ENCODE peak calls at places on chromosomes 3 and 15, in five cellular contexts. C, G, K, R and M are unnamed samples.

GRCh38 chr3:142240708-142241107 is 15.3 kb upstream of the GK5 start:
- DNase-seq in R (no peak), G (no peak), C (no peak), K (no peak), M (no peak)

GRCh38 chr3:139654637-139655365 is 23.0 kb downstream of the NMNAT3 start:
- DNase-seq in C (no peak), G (no peak), R (no peak), K (no peak), M (no peak)

GRCh38 chr15:32682569-32682968 is 35.2 kb upstream of the GREM1 start:
- DNase-seq in C (no peak), K (no peak), R (no peak), G (no peak), M (no peak)

GRCh38 chr3:102737353-102737752 is 302.5 kb downstream of the ZPLD1 start:
- DNase-seq in C (no peak), K (no peak), R (no peak), G (no peak), M (no peak)

GRCh38 chr15:35566991-35567390 is 21.0 kb upstream of the DPH6 start:
- DNase-seq in R (no peak), C (no peak), K (no peak), G (no peak), M (no peak)

GRCh38 chr3:24640330-24640877 is 145.8 kb upstream of the THRB start:
- DNase-seq in C (no peak), G (no peak), R (no peak), K (no peak), M (no peak)

GRCh38 chr3:195159819-195160175 is 111.2 kb downstream of the XXYLT1 start:
- DNase-seq in G (no peak), R (no peak), C (no peak), K (no peak), M (no peak)

GRCh38 chr3:58052373-58053273 is 44.4 kb downstream of the FLNB start:
- DNase-seq in C (peak; percentile 95), R (no peak), G (peak; percentile 90), K (peak; percentile 97), M (peak; percentile 62)

GRCh38 chr15:89799011-89799924 is 15.4 kb downstream of the ANPEP start:
- DNase-seq in C (no peak), K (peak; percentile 48), R (no peak), G (no peak), M (no peak)

GRCh38 chr15:72248514-72248913 is 17.5 kb upstream of the PKM start:
- DNase-seq in K (no peak), C (no peak), R (no peak), G (no peak), M (no peak)

GRCh38 chr3:126149960-126150515 is 30.3 kb downstream of the ALDH1L1 start:
- DNase-seq in C (peak; percentile 8), G (no peak), K (peak; percentile 53), R (no peak), M (no peak)

GRCh38 chr15:52496776-52497470 is 31.8 kb downstream of the MYO5A start:
- DNase-seq in K (no peak), C (no peak), R (no peak), G (no peak), M (no peak)

GRCh38 chr3:70264122-70264780 is 48.2 kb downstream of the MDFIC2 start:
- DNase-seq in K (no peak), R (no peak), C (no peak), G (no peak), M (no peak)

GRCh38 chr15:60964527-60964926 is 264.6 kb downstream of the RORA start:
- DNase-seq in G (no peak), R (no peak), C (no peak), K (no peak), M (no peak)

GRCh38 chr15:52505141-52505540 is 23.5 kb downstream of the MYO5A start:
- DNase-seq in K (no peak), C (no peak), G (no peak), R (peak; percentile 52), M (no peak)

GRCh38 chr3:178385280-178385952 is 150.8 kb upstream of the KCNMB2 start:
- DNase-seq in R (peak; percentile 51), G (peak; percentile 72), C (no peak), K (no peak), M (peak; percentile 42)

GRCh38 chr3:126895178-126896066 is 87.5 kb upstream of the PLXNA1 start:
- DNase-seq in C (no peak), K (no peak), G (peak; percentile 57), R (no peak), M (peak; percentile 37)

GRCh38 chr3:57577786-57578185 is 19.4 kb downstream of the ARF4 start:
- DNase-seq in K (no peak), G (no peak), R (no peak), C (no peak), M (no peak)

GRCh38 chr3:5426094-5426883 is 238.8 kb downstream of the EDEM1 start:
- DNase-seq in C (peak; percentile 58), G (peak; percentile 91), R (peak; percentile 78), K (peak; percentile 91), M (peak; percentile 78)

GRCh38 chr3:39148116-39149058 is 5.0 kb downstream of the CSRNP1 start:
- DNase-seq in G (no peak), C (no peak), R (peak; percentile 41), K (no peak), M (peak; percentile 43)

GRCh38 chr3:27253831-27254230 is 115.4 kb downstream of the NEK10 start:
- DNase-seq in R (peak; percentile 69), K (peak; percentile 55), C (no peak), G (peak; percentile 31), M (peak; percentile 19)

GRCh38 chr15:92106691-92107090 is 253.2 kb downstream of the SLCO3A1 start:
- DNase-seq in C (no peak), G (no peak), R (no peak), K (no peak), M (no peak)

DNA sequence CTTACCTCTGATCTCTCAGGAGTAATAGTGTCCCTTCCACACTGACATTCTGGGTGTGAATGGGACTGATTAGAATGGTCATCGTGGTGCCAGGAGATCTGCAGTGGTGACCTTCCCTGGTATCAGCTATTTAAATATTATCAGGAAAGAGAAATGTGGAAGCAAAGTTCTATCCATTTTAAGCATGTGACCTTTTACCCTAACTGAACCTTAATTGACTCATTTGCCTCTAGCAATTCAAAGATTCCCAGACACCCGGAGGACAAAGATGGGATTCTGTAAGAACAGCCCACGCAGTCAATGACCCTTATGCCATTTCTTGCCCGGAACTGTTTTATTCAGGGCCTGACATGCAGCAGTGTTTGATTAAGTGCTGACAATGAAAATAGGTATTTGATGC is 10.3 kb downstream of the LIPC start:
- DNase-seq in K (no peak), R (no peak), G (no peak), C (no peak), M (no peak)
- H3K4me1 ChIP-seq in K (peaks cover under 1% of the 10 kb centered on the region), R (peaks cover 13% of the 10 kb centered on the region), G (no peaks in the 10 kb centered on the region), C (no peaks in the 10 kb centered on the region), M (peaks cover 4% of the 10 kb centered on the region)

GRCh38 chr3:56361731-56362130 is 106.5 kb downstream of the ERC2 start:
- DNase-seq in K (no peak), G (no peak), R (no peak), C (no peak), M (no peak)
- H3K4me1 ChIP-seq in K (no peaks in the 10 kb centered on the region), G (no peaks in the 10 kb centered on the region), R (no peaks in the 10 kb centered on the region), C (no peaks in the 10 kb centered on the region), M (no peaks in the 10 kb centered on the region)

DNA sequence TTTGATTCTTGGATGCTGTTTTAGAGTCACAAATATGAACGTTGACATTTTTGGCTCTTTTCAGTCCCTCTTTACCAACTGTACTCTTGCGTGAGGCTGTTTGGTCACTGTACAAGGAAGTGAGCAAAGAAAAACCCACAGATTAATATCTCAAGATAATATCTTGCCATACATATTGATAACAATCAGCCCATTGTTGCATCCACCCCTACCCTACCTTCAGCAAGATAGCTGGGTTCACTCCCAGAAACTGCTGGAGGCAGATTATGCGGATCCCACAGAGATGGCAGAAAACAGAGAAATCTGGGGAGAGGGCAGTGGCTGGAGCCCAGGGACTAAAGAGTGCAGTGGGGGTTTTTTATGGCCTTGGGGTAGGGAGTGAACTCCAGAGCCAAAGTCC is 29.9 kb upstream of the MFSD1 start:
- DNase-seq in K (no peak), C (no peak), G (no peak), R (no peak), M (no peak)
- H3K4me1 ChIP-seq in K (no peaks in the 10 kb centered on the region), C (peaks cover 40% of the 10 kb centered on the region), G (peaks cover 5% of the 10 kb centered on the region), R (peaks cover 20% of the 10 kb centered on the region), M (no peaks in the 10 kb centered on the region)

GRCh38 chr15:88118741-88119140 is 137.8 kb downstream of the NTRK3 start:
- DNase-seq in C (no peak), R (no peak), G (no peak), K (no peak), M (no peak)
- H3K4me1 ChIP-seq in C (no peaks in the 10 kb centered on the region), R (no peaks in the 10 kb centered on the region), G (no peaks in the 10 kb centered on the region), K (no peaks in the 10 kb centered on the region), M (peaks cover 3% of the 10 kb centered on the region)

GRCh38 chr3:128430731-128431130 is 36.0 kb downstream of the DNAJB8 start:
- DNase-seq in R (no peak), C (no peak), G (no peak), K (no peak), M (no peak)
- H3K4me1 ChIP-seq in R (no peaks in the 10 kb centered on the region), C (peaks cover 4% of the 10 kb centered on the region), G (no peaks in the 10 kb centered on the region), K (no peaks in the 10 kb centered on the region), M (peaks cover 69% of the 10 kb centered on the region)